ENCODE peak calls at places on chromosome 1, in six cellular contexts. B, S, L, A, X and J are unnamed samples.

GRCh38 chr1:168772428-168772827 is 43.4 kb upstream of the DPT start:
- DNase-seq in L (no peak), S (peak; percentile 22), B (no peak), X (no peak), A (no peak), J (no peak)

GRCh38 chr1:17168480-17168878 is 36.4 kb upstream of the PADI1 start:
- DNase-seq in X (no peak), B (no peak), A (peak; percentile 89), L (no peak), S (no peak), J (no peak)

GRCh38 chr1:228873714-228874113 is 138.4 kb downstream of the RHOU start:
- DNase-seq in L (no peak), A (no peak), X (no peak), S (no peak), B (no peak), J (no peak)

GRCh38 chr1:229266832-229267500 is 3.9 kb upstream of the RAB4A start:
- DNase-seq in X (no peak), B (no peak), S (no peak), L (no peak), A (no peak), J (no peak)

GRCh38 chr1:24696033-24696755 is 49.1 kb upstream of the CLIC4 start:
- DNase-seq in B (no peak), S (no peak), A (no peak), L (no peak), X (no peak), J (no peak)

GRCh38 chr1:39902121-39902807 is 547 bp upstream of the MYCL start:
- DNase-seq in A (no peak), B (peak; percentile 63), L (no peak), S (peak; percentile 82), X (peak; percentile 69), J (no peak)

GRCh38 chr1:244778356-244778755 is 57.1 kb upstream of the COX20 start:
- DNase-seq in L (no peak), B (no peak), X (no peak), A (peak; percentile 45), S (no peak), J (no peak)

GRCh38 chr1:5977494-5978444 is 14.5 kb downstream of the NPHP4 start:
- DNase-seq in S (no peak), A (no peak), X (peak; percentile 36), L (no peak), B (no peak), J (no peak)

GRCh38 chr1:42148166-42148565 is 5.0 kb upstream of the GUCA2B start:
- DNase-seq in A (no peak), B (no peak), S (no peak), L (no peak), X (no peak), J (no peak)

GRCh38 chr1:118335372-118335771 is 150.3 kb upstream of the SPAG17 start:
- DNase-seq in S (peak; percentile 79), B (no peak), X (no peak), L (no peak), A (peak; percentile 67), J (peak; percentile 58)

GRCh38 chr1:206736878-206737728 is 33.5 kb upstream of the IL19 start:
- DNase-seq in X (no peak), A (no peak), B (no peak), S (no peak), L (no peak), J (no peak)

GRCh38 chr1:21311016-21311415 is 20.8 kb upstream of the ECE1 start:
- DNase-seq in X (no peak), L (no peak), B (no peak), A (no peak), S (no peak), J (no peak)

GRCh38 chr1:239184581-239185244 is 201.7 kb upstream of the CHRM3 start:
- DNase-seq in L (no peak), X (no peak), S (no peak), A (no peak), B (no peak), J (no peak)

GRCh38 chr1:244874974-244875579 is 10.7 kb upstream of the HNRNPU start:
- DNase-seq in A (no peak), L (peak; percentile 85), X (no peak), B (no peak), S (no peak), J (no peak)

GRCh38 chr1:111541721-111542120 is 38.3 kb upstream of the ADORA3 start:
- DNase-seq in B (no peak), S (no peak), X (no peak), A (no peak), L (no peak), J (no peak)

GRCh38 chr1:52343982-52344381 is 22.0 kb downstream of the CC2D1B start:
- DNase-seq in A (no peak), L (no peak), S (no peak), X (no peak), B (no peak), J (no peak)

GRCh38 chr1:101613549-101613948 is 376.7 kb downstream of the S1PR1 start:
- DNase-seq in A (no peak), S (no peak), L (no peak), X (no peak), B (no peak), J (peak; percentile 18)

GRCh38 chr1:56473582-56474270 is 105.6 kb downstream of the PLPP3 start:
- DNase-seq in B (no peak), L (no peak), X (no peak), S (no peak), A (no peak), J (no peak)

GRCh38 chr1:24742090-24742938 is 2.9 kb upstream of the CLIC4 start:
- DNase-seq in X (no peak), A (peak; percentile 84), B (no peak), L (no peak), S (no peak), J (no peak)

GRCh38 chr1:247079141-247079874 is 697 bp upstream of the ZNF670 start:
- DNase-seq in L (peak; percentile 26), S (no peak), B (no peak), X (no peak), A (no peak), J (no peak)

GRCh38 chr1:246734861-246735260 is 10.7 kb downstream of the SCCPDH start:
- DNase-seq in B (no peak), L (no peak), S (no peak), X (no peak), A (no peak), J (no peak)

GRCh38 chr1:63054184-63054583 is 268.2 kb upstream of the FOXD3 start:
- DNase-seq in A (no peak), S (no peak), L (no peak), X (no peak), B (no peak), J (no peak)

GRCh38 chr1:53139911-53140310 is 2.5 kb downstream of the SLC1A7 start:
- DNase-seq in L (no peak), X (no peak), A (no peak), B (no peak), S (no peak), J (peak; percentile 75)

GRCh38 chr1:14724697-14725096 is 126.2 kb downstream of the KAZN start:
- DNase-seq in A (no peak), L (no peak), S (no peak), X (no peak), B (no peak), J (no peak)

GRCh38 chr1:205444931-205445652 is 10.8 kb downstream of the BLACAT1 start:
- DNase-seq in L (peak; percentile 95), A (no peak), S (no peak), B (no peak), X (peak; percentile 74), J (peak; percentile 80)

GRCh38 chr1:40107290-40107959 is 10.4 kb upstream of the PPT1 start:
- DNase-seq in X (no peak), S (no peak), B (no peak), L (no peak), A (no peak), J (no peak)

GRCh38 chr1:30764939-30765582 is 7.5 kb upstream of the LAPTM5 start:
- DNase-seq in L (no peak), B (no peak), S (peak; percentile 95), X (no peak), A (no peak), J (no peak)

GRCh38 chr1:78411707-78412106 is 79.1 kb upstream of the PTGFR start:
- DNase-seq in S (no peak), L (no peak), X (no peak), B (no peak), A (no peak), J (no peak)

GRCh38 chr1:225944387-225944786 is 3.4 kb upstream of the LEFTY2 start:
- DNase-seq in A (no peak), B (no peak), S (no peak), L (no peak), X (no peak), J (no peak)

GRCh38 chr1:210687582-210688279 is 359.0 kb downstream of the HHAT start:
- DNase-seq in B (no peak), X (no peak), L (no peak), A (no peak), S (no peak), J (no peak)

GRCh38 chr1:1360511-1361169 is 2.3 kb upstream of the MXRA8 start:
- DNase-seq in L (peak; percentile 71), X (peak; percentile 91), B (peak; percentile 65), A (peak; percentile 63), S (no peak), J (peak; percentile 67)
- H3K4me3 ChIP-seq in L (no peak overlapping the region), X (no peak overlapping the region), B (no peak overlapping the region), A (no peak overlapping the region), S (no peak overlapping the region), J (no peak overlapping the region)

GRCh38 chr1:172339840-172340239 is 80.6 kb upstream of the C1orf105 start:
- DNase-seq in A (no peak), B (no peak), S (no peak), L (no peak), X (no peak), J (no peak)
- H3K4me3 ChIP-seq in A (no peak overlapping the region), B (no peak overlapping the region), S (no peak overlapping the region), L (no peak overlapping the region), X (no peak overlapping the region), J (no peak overlapping the region)

DNA sequence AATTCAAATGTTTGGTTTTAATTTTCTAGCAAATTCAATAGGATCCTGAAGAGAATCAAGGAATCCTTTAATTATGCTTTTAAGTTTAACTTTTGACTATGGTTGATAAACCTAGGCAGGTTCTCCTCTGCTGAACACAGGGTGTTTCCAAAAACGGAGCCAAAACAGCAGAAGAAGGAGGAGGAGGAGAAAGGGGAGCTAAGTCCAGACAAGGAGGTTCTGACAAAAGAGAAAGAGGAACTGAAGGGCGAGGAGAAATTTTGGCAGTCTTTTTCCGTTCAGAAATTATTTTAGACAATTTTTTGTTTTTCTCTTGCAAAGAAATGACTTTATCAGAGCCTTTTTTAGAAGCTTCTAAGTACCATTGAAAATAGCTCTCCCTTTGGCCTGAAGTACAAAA is 33.2 kb upstream of the FNBP1L start:
- DNase-seq in L (no peak), X (no peak), S (no peak), B (no peak), A (no peak), J (no peak)
- H3K4me3 ChIP-seq in L (no peak overlapping the region), X (peak overlapping the region; percentile 19), S (no peak overlapping the region), B (peak overlapping the region; percentile 33), A (no peak overlapping the region), J (no peak overlapping the region)

DNA sequence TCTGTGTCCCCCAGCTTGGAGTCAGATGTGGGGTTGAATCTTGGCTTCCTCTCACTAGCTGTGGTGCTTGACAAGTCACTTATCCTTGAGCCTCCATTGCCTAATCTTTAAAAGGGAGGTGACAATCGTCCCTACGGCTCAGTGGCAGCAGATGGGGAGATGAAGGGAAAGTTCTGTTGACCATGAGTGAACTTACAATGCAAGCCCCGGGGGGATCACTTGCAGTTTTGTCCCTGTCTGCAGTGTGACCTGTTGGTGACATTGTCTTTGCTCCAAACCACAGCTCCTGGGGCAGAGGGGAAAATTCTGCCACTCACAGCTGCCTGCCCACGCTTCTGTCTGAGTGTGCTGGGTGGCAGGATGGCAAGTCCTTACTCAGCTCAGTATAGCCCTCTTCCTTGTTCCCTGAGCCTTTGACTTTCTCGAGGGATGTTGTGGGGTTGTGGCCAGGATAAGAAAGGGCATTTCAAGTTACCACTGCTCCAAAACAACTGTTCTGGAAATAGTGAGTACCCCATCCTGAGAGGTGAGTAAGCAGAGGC is 1.7 kb downstream of the PCSK9 start:
- DNase-seq in B (no peak), S (no peak), L (no peak), A (no peak), X (no peak), J (no peak)
- H3K4me3 ChIP-seq in B (no peak overlapping the region), S (no peak overlapping the region), L (peak overlapping the region; percentile 70), A (no peak overlapping the region), X (no peak overlapping the region), J (no peak overlapping the region)